ENCODE peak calls at places on chromosomes 12 and 14, in four cellular contexts. A is HepG2, W is psoas muscle, I is Panc1. U is an unnamed sample.
A peak's percentile ranks its signal among the peaks of the same experiment; 100 is the strongest.

GRCh38 chr14:33809456-33809855 is 141.4 kb downstream of the EGLN3 start:
- DNase-seq in A (no peak), W (no peak), I (no peak), U (no peak)

GRCh38 chr12:47014474-47014873 is 64.9 kb upstream of the PCED1B start:
- DNase-seq in A (no peak), W (no peak), I (no peak), U (no peak)

GRCh38 chr12:108399514-108399913 is 60.4 kb upstream of the CMKLR1 start:
- DNase-seq in A (no peak), W (peak; percentile 30), I (no peak), U (no peak)

GRCh38 chr12:95790025-95790911 is at the start of gene NTN4:
- DNase-seq in A (no peak), W (peak; percentile 53), I (no peak), U (peak; percentile 43)

GRCh38 chr12:98402081-98402480 is 113.3 kb upstream of the TMPO start:
- DNase-seq in A (peak; percentile 51), W (no peak), I (no peak), U (peak; percentile 80)

GRCh38 chr14:66330916-66331315 is 155.3 kb upstream of the CCDC196 start:
- DNase-seq in A (no peak), W (no peak), I (no peak), U (no peak)

GRCh38 chr12:46071335-46071734 is 81.0 kb upstream of the SCAF11 start:
- DNase-seq in A (no peak), W (no peak), I (no peak), U (no peak)

GRCh38 chr14:35988972-35989690 is 163.0 kb downstream of the BRMS1L start:
- DNase-seq in A (no peak), W (no peak), I (no peak), U (no peak)

GRCh38 chr12:29208935-29209701 is 60.0 kb downstream of the FAR2 start:
- DNase-seq in A (no peak), W (no peak), I (no peak), U (peak; percentile 85)

GRCh38 chr12:116160196-116160595 is 117.3 kb downstream of the MED13L start:
- DNase-seq in A (no peak), W (no peak), I (peak; percentile 85), U (no peak)

GRCh38 chr12:124678421-124678893 is 111.0 kb upstream of the NCOR2 start:
- DNase-seq in A (no peak), W (no peak), I (no peak), U (no peak)

GRCh38 chr12:108156717-108157116 is 27.6 kb downstream of the WSCD2 start:
- DNase-seq in A (no peak), W (no peak), I (no peak), U (no peak)

GRCh38 chr14:91029451-91030217 is 30.8 kb downstream of the RPS6KA5 start:
- DNase-seq in A (no peak), W (no peak), I (no peak), U (no peak)

GRCh38 chr12:23950775-23951391 is 1.4 kb upstream of the SOX5 start:
- DNase-seq in A (peak; percentile 66), W (peak; percentile 12), I (no peak), U (no peak)

GRCh38 chr12:121456551-121456950 is 56.6 kb downstream of the RNF34 start:
- DNase-seq in A (no peak), W (no peak), I (no peak), U (no peak)

GRCh38 chr12:87793134-87793533 is 236.1 kb downstream of the C12orf50 start:
- DNase-seq in A (no peak), W (no peak), I (no peak), U (no peak)

GRCh38 chr12:7601407-7601806 is 64.3 kb downstream of the APOBEC1 start:
- DNase-seq in A (no peak), W (no peak), I (no peak), U (no peak)

GRCh38 chr14:38255408-38255672 is 553 bp downstream of the CLEC14A start:
- DNase-seq in A (no peak), W (no peak), I (no peak), U (peak; percentile 35)

GRCh38 chr12:132139912-132140311 is 4.2 kb downstream of the DDX51 start:
- DNase-seq in A (no peak), W (no peak), I (no peak), U (no peak)

GRCh38 chr14:20194101-20194500 is 3.4 kb downstream of the OR11G2 start:
- DNase-seq in A (no peak), W (no peak), I (no peak), U (no peak)

GRCh38 chr12:130780880-130781575 is 58.0 kb downstream of the STX2 start:
- DNase-seq in A (no peak), W (no peak), I (no peak), U (no peak)

GRCh38 chr14:26191123-26191522 is 406.7 kb downstream of the NOVA1 start:
- DNase-seq in A (no peak), W (no peak), I (no peak), U (no peak)

GRCh38 chr14:92581966-92582566 is 68.5 kb downstream of the RIN3 start:
- DNase-seq in A (no peak), W (no peak), I (no peak), U (no peak)

GRCh38 chr14:91858536-91859275 is 8.6 kb downstream of the TC2N start:
- DNase-seq in A (peak; percentile 26), W (no peak), I (no peak), U (peak; percentile 41)

GRCh38 chr12:5660271-5660670 is 228.4 kb downstream of the NTF3 start:
- DNase-seq in A (no peak), W (no peak), I (no peak), U (no peak)

GRCh38 chr12:122310636-122311035 is 44.3 kb upstream of the VPS33A start:
- DNase-seq in A (no peak), W (no peak), I (no peak), U (no peak)

GRCh38 chr12:10957741-10958140 is 18.7 kb upstream of the TAS2R14 start:
- DNase-seq in A (no peak), W (no peak), I (no peak), U (no peak)

GRCh38 chr14:72754949-72755348 is 139.0 kb downstream of the DPF3 start:
- DNase-seq in A (no peak), W (no peak), I (no peak), U (no peak)

GRCh38 chr14:32075636-32076277 is 1.3 kb upstream of the ARHGAP5 start:
- DNase-seq in A (peak; percentile 34), W (no peak), I (no peak), U (no peak)

GRCh38 chr14:95320076-95320895 is 578 bp upstream of the CLMN start:
- DNase-seq in A (no peak), W (peak; percentile 32), I (no peak), U (no peak)

GRCh38 chr12:70667253-70667652 is 30.0 kb upstream of the PTPRB start:
- DNase-seq in A (no peak), W (no peak), I (no peak), U (no peak)

GRCh38 chr12:112107306-112107705 is 1.3 kb downstream of the NAA25 start:
- DNase-seq in A (no peak), W (no peak), I (no peak), U (no peak)

GRCh38 chr14:54267172-54267571 is 129.6 kb upstream of the CDKN3 start:
- DNase-seq in A (no peak), W (no peak), I (no peak), U (no peak)

GRCh38 chr12:12561305-12562015 is 1.2 kb downstream of the DUSP16 start:
- DNase-seq in A (peak; percentile 53), W (peak; percentile 73), I (no peak), U (peak; percentile 57)

GRCh38 chr14:31726337-31726736 is 165.1 kb downstream of the NUBPL start:
- DNase-seq in A (no peak), W (no peak), I (no peak), U (no peak)

GRCh38 chr14:98133806-98134205 is 1138.2 kb downstream of the BCL11B start:
- DNase-seq in A (no peak), W (no peak), I (no peak), U (no peak)

GRCh38 chr14:102749833-102750775 is 27.1 kb upstream of the TRAF3 start:
- DNase-seq in A (no peak), W (no peak), I (no peak), U (no peak)

GRCh38 chr14:46451800-46452199 is 199.8 kb downstream of the RPL10L start:
- DNase-seq in A (no peak), W (no peak), I (no peak), U (no peak)

GRCh38 chr14:71244341-71244740 is 337.1 kb downstream of the PCNX1 start:
- DNase-seq in A (no peak), W (no peak), I (no peak), U (no peak)

DNA sequence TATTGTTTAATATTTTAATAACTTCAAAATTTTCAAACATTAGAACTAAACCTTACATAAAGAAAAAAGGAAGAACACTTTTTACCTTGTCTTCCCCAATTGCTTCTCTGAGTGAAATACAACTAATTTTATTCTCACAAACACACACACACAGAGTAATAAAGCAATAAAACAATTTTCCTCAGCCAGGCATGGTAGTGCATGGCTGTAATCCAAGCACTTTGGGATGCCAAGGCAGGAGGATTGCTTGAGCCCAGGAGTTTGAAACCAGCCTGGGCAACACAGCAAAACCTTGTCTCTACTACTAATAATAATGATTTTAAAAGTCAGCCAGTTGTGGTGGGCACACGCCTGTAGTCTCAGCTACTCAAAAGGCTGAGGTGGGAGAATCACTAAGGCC is 13.1 kb downstream of the PPP1R12A start:
- DNase-seq in A (no peak), W (no peak), I (no peak), U (peak; percentile 59)
- H3K4me3 ChIP-seq in A (no peak overlapping the region), W (no peak overlapping the region), I (no peak overlapping the region), U (no peak overlapping the region)

GRCh38 chr12:56213878-56214277 is 7.8 kb downstream of the RNF41 start:
- DNase-seq in A (no peak), W (no peak), I (no peak), U (no peak)

GRCh38 chr12:56216461-56216860 is 5.3 kb downstream of the RNF41 start:
- DNase-seq in A (no peak), W (no peak), I (no peak), U (no peak)

GRCh38 chr12:56208014-56208413 is 13.7 kb downstream of the RNF41 start:
- DNase-seq in A (no peak), W (no peak), I (no peak), U (no peak)

GRCh38 chr12:56206373-56207166 is 15.2 kb downstream of the RNF41 start:
- DNase-seq in A (peak; percentile 56), W (peak; percentile 43), I (no peak), U (peak; percentile 72)

GRCh38 chr12:56212360-56212759 is 9.4 kb downstream of the RNF41 start:
- DNase-seq in A (no peak), W (no peak), I (no peak), U (no peak)
- H3K27ac ChIP-seq in A (no peak overlapping the region), W (no peak overlapping the region), I (no peak overlapping the region), U (no peak overlapping the region)

GRCh38 chr12:49892084-49892731 is 11.5 kb downstream of the FAIM2 start:
- DNase-seq in A (no peak), W (no peak), I (no peak), U (no peak)
- H3K4me1 ChIP-seq in A (peaks cover 23% of the 10 kb centered on the region), W (no peaks in the 10 kb centered on the region), I (no peaks in the 10 kb centered on the region), U (no peaks in the 10 kb centered on the region)

GRCh38 chr12:33439587-33440011 is at the start of gene SYT10:
- DNase-seq in A (no peak), W (no peak), I (no peak), U (peak; percentile 4)
- H3K4me3 ChIP-seq in A (no peak within 1 kb of the TSS), W (peak within 1 kb of the TSS; percentile 37), I (no peak within 1 kb of the TSS), U (peak within 1 kb of the TSS; percentile 54)